ENCODE peak calls at places on chromosomes 6 and 20, in six cellular contexts. One of them, this sample, is unnamed.

GRCh38 chr6:156828280-156828703 is 51.1 kb downstream of the ARID1B start:
- DNase-seq in BE2C: no peak
- DNase-seq in stimulated activated CD8-positive, alpha-beta memory T cell treated with anti-CD3 and anti-CD28 coated beads, Interleukin-2, amount 100 ng/mL, for 1 hour: no peak
- DNase-seq in iris pigment epithelial cell: peak
- DNase-seq in MCF 10A: peak
- DNase-seq in neural progenitor cell: no peak
- DNase-seq in this sample: no peak

GRCh38 chr20:47653892-47654291 is 131.4 kb downstream of the SULF2 start:
- DNase-seq in BE2C: no peak
- DNase-seq in stimulated activated CD8-positive, alpha-beta memory T cell treated with anti-CD3 and anti-CD28 coated beads, Interleukin-2, amount 100 ng/mL, for 1 hour: no peak
- DNase-seq in iris pigment epithelial cell: no peak
- DNase-seq in MCF 10A: no peak
- DNase-seq in neural progenitor cell: no peak
- DNase-seq in this sample: no peak

GRCh38 chr6:162249907-162250642 is 477.5 kb downstream of the PRKN start:
- DNase-seq in BE2C: no peak
- DNase-seq in stimulated activated CD8-positive, alpha-beta memory T cell treated with anti-CD3 and anti-CD28 coated beads, Interleukin-2, amount 100 ng/mL, for 1 hour: no peak
- DNase-seq in iris pigment epithelial cell: no peak
- DNase-seq in MCF 10A: no peak
- DNase-seq in neural progenitor cell: no peak
- DNase-seq in this sample: no peak

GRCh38 chr20:48457261-48458002 is 370.4 kb downstream of the PREX1 start:
- DNase-seq in BE2C: no peak
- DNase-seq in stimulated activated CD8-positive, alpha-beta memory T cell treated with anti-CD3 and anti-CD28 coated beads, Interleukin-2, amount 100 ng/mL, for 1 hour: no peak
- DNase-seq in iris pigment epithelial cell: no peak
- DNase-seq in MCF 10A: no peak
- DNase-seq in neural progenitor cell: no peak
- DNase-seq in this sample: no peak

GRCh38 chr6:143673638-143674037 is 4.1 kb upstream of the PHACTR2 start:
- DNase-seq in BE2C: no peak
- DNase-seq in stimulated activated CD8-positive, alpha-beta memory T cell treated with anti-CD3 and anti-CD28 coated beads, Interleukin-2, amount 100 ng/mL, for 1 hour: no peak
- DNase-seq in iris pigment epithelial cell: peak
- DNase-seq in MCF 10A: peak
- DNase-seq in neural progenitor cell: peak
- DNase-seq in this sample: no peak

GRCh38 chr6:6781172-6781876 is 192.8 kb downstream of the LY86 start:
- DNase-seq in BE2C: no peak
- DNase-seq in stimulated activated CD8-positive, alpha-beta memory T cell treated with anti-CD3 and anti-CD28 coated beads, Interleukin-2, amount 100 ng/mL, for 1 hour: no peak
- DNase-seq in iris pigment epithelial cell: peak
- DNase-seq in MCF 10A: peak
- DNase-seq in neural progenitor cell: no peak
- DNase-seq in this sample: no peak

GRCh38 chr6:88725111-88725711 is 238.2 kb downstream of the RNGTT start:
- DNase-seq in BE2C: peak
- DNase-seq in stimulated activated CD8-positive, alpha-beta memory T cell treated with anti-CD3 and anti-CD28 coated beads, Interleukin-2, amount 100 ng/mL, for 1 hour: no peak
- DNase-seq in iris pigment epithelial cell: peak
- DNase-seq in MCF 10A: no peak
- DNase-seq in neural progenitor cell: peak
- DNase-seq in this sample: no peak

GRCh38 chr20:49863666-49864065 is 51.0 kb downstream of the SLC9A8 start:
- DNase-seq in BE2C: no peak
- DNase-seq in stimulated activated CD8-positive, alpha-beta memory T cell treated with anti-CD3 and anti-CD28 coated beads, Interleukin-2, amount 100 ng/mL, for 1 hour: no peak
- DNase-seq in iris pigment epithelial cell: no peak
- DNase-seq in MCF 10A: no peak
- DNase-seq in neural progenitor cell: no peak
- DNase-seq in this sample: no peak

GRCh38 chr20:57395111-57395959 is 4.1 kb downstream of the RBM38 start:
- DNase-seq in BE2C: no peak
- DNase-seq in stimulated activated CD8-positive, alpha-beta memory T cell treated with anti-CD3 and anti-CD28 coated beads, Interleukin-2, amount 100 ng/mL, for 1 hour: no peak
- DNase-seq in iris pigment epithelial cell: peak
- DNase-seq in MCF 10A: peak
- DNase-seq in neural progenitor cell: peak
- DNase-seq in this sample: no peak

GRCh38 chr6:121008553-121008952 is 325.7 kb downstream of the TBC1D32 start:
- DNase-seq in BE2C: no peak
- DNase-seq in stimulated activated CD8-positive, alpha-beta memory T cell treated with anti-CD3 and anti-CD28 coated beads, Interleukin-2, amount 100 ng/mL, for 1 hour: no peak
- DNase-seq in iris pigment epithelial cell: peak
- DNase-seq in MCF 10A: no peak
- DNase-seq in neural progenitor cell: no peak
- DNase-seq in this sample: no peak

GRCh38 chr6:100300221-100300736 is 164.4 kb downstream of the SIM1 start:
- DNase-seq in BE2C: no peak
- DNase-seq in stimulated activated CD8-positive, alpha-beta memory T cell treated with anti-CD3 and anti-CD28 coated beads, Interleukin-2, amount 100 ng/mL, for 1 hour: no peak
- DNase-seq in iris pigment epithelial cell: peak
- DNase-seq in MCF 10A: peak
- DNase-seq in neural progenitor cell: no peak
- DNase-seq in this sample: no peak

GRCh38 chr6:19424853-19425252 is 412.3 kb upstream of the ID4 start:
- DNase-seq in BE2C: no peak
- DNase-seq in stimulated activated CD8-positive, alpha-beta memory T cell treated with anti-CD3 and anti-CD28 coated beads, Interleukin-2, amount 100 ng/mL, for 1 hour: no peak
- DNase-seq in iris pigment epithelial cell: no peak
- DNase-seq in MCF 10A: no peak
- DNase-seq in neural progenitor cell: no peak
- DNase-seq in this sample: no peak

GRCh38 chr20:41390889-41391288 is 24.3 kb upstream of the EMILIN3 start:
- DNase-seq in BE2C: no peak
- DNase-seq in stimulated activated CD8-positive, alpha-beta memory T cell treated with anti-CD3 and anti-CD28 coated beads, Interleukin-2, amount 100 ng/mL, for 1 hour: no peak
- DNase-seq in iris pigment epithelial cell: no peak
- DNase-seq in MCF 10A: no peak
- DNase-seq in neural progenitor cell: no peak
- DNase-seq in this sample: no peak

GRCh38 chr6:51765230-51765629 is 322.2 kb downstream of the PKHD1 start:
- DNase-seq in BE2C: no peak
- DNase-seq in stimulated activated CD8-positive, alpha-beta memory T cell treated with anti-CD3 and anti-CD28 coated beads, Interleukin-2, amount 100 ng/mL, for 1 hour: no peak
- DNase-seq in iris pigment epithelial cell: no peak
- DNase-seq in MCF 10A: no peak
- DNase-seq in neural progenitor cell: no peak
- DNase-seq in this sample: no peak

GRCh38 chr20:59581983-59582679 is 22.2 kb upstream of the PHACTR3 start:
- DNase-seq in BE2C: no peak
- DNase-seq in stimulated activated CD8-positive, alpha-beta memory T cell treated with anti-CD3 and anti-CD28 coated beads, Interleukin-2, amount 100 ng/mL, for 1 hour: no peak
- DNase-seq in iris pigment epithelial cell: no peak
- DNase-seq in MCF 10A: no peak
- DNase-seq in neural progenitor cell: no peak
- DNase-seq in this sample: no peak

GRCh38 chr20:37335642-37336368 is 10.1 kb upstream of the SRC start:
- DNase-seq in BE2C: no peak
- DNase-seq in stimulated activated CD8-positive, alpha-beta memory T cell treated with anti-CD3 and anti-CD28 coated beads, Interleukin-2, amount 100 ng/mL, for 1 hour: no peak
- DNase-seq in iris pigment epithelial cell: no peak
- DNase-seq in MCF 10A: no peak
- DNase-seq in neural progenitor cell: no peak
- DNase-seq in this sample: no peak

GRCh38 chr6:170093658-170094596 is 197.0 kb downstream of the DLL1 start:
- DNase-seq in BE2C: no peak
- DNase-seq in stimulated activated CD8-positive, alpha-beta memory T cell treated with anti-CD3 and anti-CD28 coated beads, Interleukin-2, amount 100 ng/mL, for 1 hour: no peak
- DNase-seq in iris pigment epithelial cell: no peak
- DNase-seq in MCF 10A: no peak
- DNase-seq in neural progenitor cell: no peak
- DNase-seq in this sample: no peak

GRCh38 chr6:43992783-43993505 is 134.3 kb downstream of the MRPL14 start:
- DNase-seq in BE2C: no peak
- DNase-seq in stimulated activated CD8-positive, alpha-beta memory T cell treated with anti-CD3 and anti-CD28 coated beads, Interleukin-2, amount 100 ng/mL, for 1 hour: no peak
- DNase-seq in iris pigment epithelial cell: no peak
- DNase-seq in MCF 10A: no peak
- DNase-seq in neural progenitor cell: no peak
- DNase-seq in this sample: no peak

This sample was measured in NCI-H1417.